ENCODE peak calls at places on chromosomes 3 and 15, in nine cellular contexts. C is dorsolateral prefrontal cortex, I is fibroblast of the aortic adventitia, V is AG04450, R is BJ, W is GM12864, B is bronchial epithelial cell, Z is cardiac muscle cell, Q is fibroblast of pulmonary artery. N is an unnamed sample.
A peak's percentile ranks its signal among the peaks of the same experiment; 100 is the strongest.

GRCh38 chr15:75134748-75135147 is 66.9 kb upstream of the C15orf39 start:
- DNase-seq in C (no peak), I (no peak), V (no peak), R (no peak), W (no peak), B (no peak), Z (no peak), Q (no peak), N (no peak)

GRCh38 chr15:92377083-92377789 is 16.4 kb upstream of the ST8SIA2 start:
- DNase-seq in C (peak; percentile 53), I (no peak), V (no peak), R (no peak), W (no peak), B (peak; percentile 6), Z (peak; percentile 3), Q (no peak), N (no peak)

GRCh38 chr3:59451800-59452741 is 402.2 kb upstream of the CFAP20DC start:
- DNase-seq in C (no peak), I (no peak), V (no peak), R (no peak), W (no peak), B (peak; percentile 55), Z (no peak), Q (no peak), N (no peak)

GRCh38 chr3:12339701-12340480 is 51.0 kb downstream of the PPARG start:
- DNase-seq in C (no peak), I (peak; percentile 44), V (no peak), R (no peak), W (no peak), B (peak; percentile 18), Z (no peak), Q (peak; percentile 83), N (no peak)

GRCh38 chr3:43013743-43014155 is 34.6 kb downstream of the GASK1A start:
- DNase-seq in C (no peak), I (no peak), V (no peak), R (no peak), W (no peak), B (no peak), Z (no peak), Q (no peak), N (no peak)

GRCh38 chr15:48086582-48086981 is 34.2 kb upstream of the SLC24A5 start:
- DNase-seq in C (no peak), I (peak; percentile 44), V (no peak), R (no peak), W (no peak), B (no peak), Z (no peak), Q (no peak), N (no peak)

GRCh38 chr3:170780955-170781354 is 89.0 kb downstream of the RPL22L1 start:
- DNase-seq in C (no peak), I (peak; percentile 35), V (no peak), R (no peak), W (no peak), B (peak; percentile 88), Z (no peak), Q (peak; percentile 29), N (no peak)

GRCh38 chr3:10434144-10434937 is 71.0 kb downstream of the ATP2B2 start:
- DNase-seq in C (no peak), I (no peak), V (no peak), R (no peak), W (no peak), B (no peak), Z (no peak), Q (no peak), N (no peak)

GRCh38 chr3:123769360-123769743 is 114.8 kb downstream of the MYLK start:
- DNase-seq in C (no peak), I (no peak), V (no peak), R (no peak), W (no peak), B (peak; percentile 27), Z (no peak), Q (no peak), N (no peak)

GRCh38 chr15:40769310-40770146 is at the start of gene C15orf62:
- DNase-seq in C (no peak), I (peak; percentile 65), V (no peak), R (no peak), W (no peak), B (peak; percentile 84), Z (no peak), Q (peak; percentile 35), N (no peak)

GRCh38 chr15:59522988-59523461 is 85.0 kb downstream of the FAM81A start:
- DNase-seq in C (no peak), I (no peak), V (no peak), R (no peak), W (no peak), B (no peak), Z (no peak), Q (no peak), N (no peak)

DNA sequence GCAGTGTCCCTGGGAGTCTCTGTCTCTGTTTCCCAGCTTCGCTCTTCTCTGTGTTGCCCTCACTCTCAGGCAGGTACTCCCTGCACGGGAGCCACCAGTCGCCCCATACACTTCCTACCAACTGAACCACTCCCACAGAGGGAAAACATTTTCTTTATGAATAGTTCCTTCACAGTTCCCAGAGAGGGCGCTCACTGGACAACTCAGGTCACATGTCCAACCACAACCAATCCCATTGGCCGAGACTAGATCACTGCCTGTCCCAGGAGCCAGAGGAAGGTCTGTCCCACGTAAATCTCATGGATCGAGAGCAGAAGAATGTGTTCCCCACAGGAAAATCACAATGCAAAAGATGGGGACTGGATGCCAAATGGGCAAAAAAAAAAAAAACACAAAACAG is 26.1 kb downstream of the GRK7 start:
- DNase-seq in C (no peak), I (no peak), V (no peak), R (no peak), W (no peak), B (no peak), Z (no peak), Q (peak; percentile 10), N (no peak)
- TF ChIP-seq CTCF in C (no peak), I (no peak), V (no peak), R (no peak), W (no peak), B (no peak), Z (no peak), Q (no peak), N (no peak)

GRCh38 chr3:158909870-158910269 is 108.0 kb downstream of the MFSD1 start:
- DNase-seq in C (no peak), I (no peak), V (no peak), R (peak; percentile 6), W (no peak), B (no peak), Z (no peak), Q (no peak), N (no peak)

GRCh38 chr3:158911586-158911985 is 109.7 kb downstream of the MFSD1 start:
- DNase-seq in C (no peak), I (no peak), V (no peak), R (no peak), W (no peak), B (peak; percentile 15), Z (no peak), Q (no peak), N (no peak)

GRCh38 chr3:158912621-158913020 is 110.8 kb downstream of the MFSD1 start:
- DNase-seq in C (no peak), I (no peak), V (no peak), R (no peak), W (no peak), B (no peak), Z (no peak), Q (no peak), N (no peak)

GRCh38 chr3:158908187-158908762 is 106.4 kb downstream of the MFSD1 start:
- DNase-seq in C (no peak), I (no peak), V (no peak), R (no peak), W (no peak), B (no peak), Z (no peak), Q (no peak), N (no peak)

GRCh38 chr3:158912188-158912587 is 110.3 kb downstream of the MFSD1 start:
- DNase-seq in C (no peak), I (no peak), V (no peak), R (no peak), W (no peak), B (no peak), Z (no peak), Q (no peak), N (no peak)
- TF ChIP-seq CTCF in C (no peak), I (no peak), V (no peak), R (peak; percentile 7), W (no peak), B (no peak), Z (no peak), Q (no peak), N (peak; percentile 49)

GRCh38 chr3:148202386-148202785 is 495.3 kb upstream of the AGTR1 start:
- DNase-seq in C (no peak), I (no peak), V (no peak), R (no peak), W (no peak), B (no peak), Z (no peak), Q (no peak), N (no peak)
- TF ChIP-seq CTCF in C (no peak), I (no peak), V (no peak), R (no peak), W (peak; percentile 17), B (no peak), Z (no peak), Q (no peak), N (no peak)

GRCh38 chr3:39381432-39381831 is 1.7 kb upstream of the SLC25A38 start:
- DNase-seq in C (no peak), I (no peak), V (no peak), R (no peak), W (no peak), B (no peak), Z (no peak), Q (no peak), N (no peak)

GRCh38 chr3:39383913-39384664 is 919 bp downstream of the SLC25A38 start:
- DNase-seq in C (peak; percentile 95), I (peak; percentile 86), V (peak; percentile 67), R (peak; percentile 48), W (peak; percentile 83), B (peak; percentile 80), Z (peak; percentile 98), Q (peak; percentile 92), N (peak; percentile 98)

GRCh38 chr3:39385456-39386098 is 2.4 kb downstream of the SLC25A38 start:
- DNase-seq in C (no peak), I (no peak), V (no peak), R (no peak), W (no peak), B (no peak), Z (no peak), Q (no peak), N (no peak)

GRCh38 chr3:39384665-39385000 is 1.5 kb downstream of the SLC25A38 start:
- DNase-seq in C (no peak), I (no peak), V (no peak), R (no peak), W (no peak), B (no peak), Z (no peak), Q (no peak), N (no peak)

DNA sequence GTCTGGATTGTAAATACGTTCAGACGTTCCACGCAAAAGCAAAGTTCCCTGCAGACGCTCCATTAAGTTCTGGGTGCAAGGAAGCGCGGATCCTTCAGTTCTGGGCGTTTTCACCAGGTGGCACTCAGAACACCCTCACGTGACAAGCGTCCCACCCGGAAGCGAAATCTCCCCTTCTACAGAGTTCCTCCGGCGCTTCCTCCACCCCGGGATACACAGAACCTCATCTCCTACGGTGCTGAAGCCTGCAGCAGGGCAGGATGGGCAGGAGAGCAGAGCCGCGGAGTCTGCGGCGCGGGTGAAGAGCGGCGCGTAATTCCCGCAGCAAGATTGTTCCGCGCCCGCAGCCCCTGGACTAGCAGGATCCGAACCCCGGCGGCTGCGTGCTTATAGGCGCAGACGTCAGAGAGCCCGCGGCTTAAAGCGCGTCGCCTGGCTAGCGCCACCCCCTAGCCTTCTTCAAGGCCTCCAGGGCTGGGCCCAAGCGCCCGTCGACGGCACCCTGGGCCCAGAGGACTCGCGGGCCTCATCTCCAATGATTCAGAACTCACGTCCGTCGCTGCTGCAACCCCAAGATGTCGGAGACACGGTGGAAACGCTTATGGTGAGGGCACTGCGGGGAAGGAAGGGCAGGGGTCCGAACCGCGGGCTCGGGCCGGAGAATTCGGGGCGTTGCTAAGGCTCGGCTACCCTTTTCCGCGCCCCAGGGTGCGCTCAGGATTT is at the start of gene SLC25A38:
- DNase-seq in C (peak; percentile 91), I (peak; percentile 85), V (peak; percentile 50), R (peak; percentile 32), W (peak; percentile 72), B (peak; percentile 76), Z (peak; percentile 90), Q (peak; percentile 89), N (peak; percentile 68)
- TF ChIP-seq CTCF in C (peak; percentile 10), I (peak; percentile 43), V (peak; percentile 38), R (peak; percentile 52), W (peak; percentile 43), B (peak; percentile 31), Z (peak; percentile 35), Q (peak; percentile 36), N (no peak)